ENCODE peak calls at places on chromosomes 6 and 20, in nine cellular contexts. H is activated CD4-positive, CD25-positive, alpha-beta regulatory T cell; T is GM04503; O is Peyer's patch; A is esophagus muscularis mucosa; D is stimulated activated CD4-positive, alpha-beta T cell treated with anti-CD3 and anti-CD28 coated beads, Interleukin-1b, Interleukin-23, amount 100 ng/mL, for 24 hours; I is activated naive CD8-positive, alpha-beta T cell treated with anti-CD3 and anti-CD28 coated beads, Interleukin-2, amount 50 U/mL, for 24 hours; V is germinal center; G is astrocyte of the spinal cord. Y is an unnamed sample.

GRCh38 chr6:26457407-26457795 is 354 bp upstream of the BTN2A1 start:
- DNase-seq in T (no peak), G (no peak), V (no peak), D (no peak), A (no peak), H (no peak), I (no peak), O (peak; percentile 61), Y (no peak)

GRCh38 chr20:40339661-40340449 is 349.2 kb downstream of the MAFB start:
- DNase-seq in D (no peak), T (no peak), A (peak; percentile 86), H (no peak), V (no peak), O (no peak), G (no peak), I (no peak), Y (no peak)

GRCh38 chr20:63969851-63970713 is at the start of gene ZNF512B:
- DNase-seq in D (peak; percentile 57), O (peak; percentile 62), A (no peak), I (peak; percentile 60), V (peak; percentile 59), H (no peak), G (peak; percentile 35), T (no peak), Y (peak; percentile 84)

GRCh38 chr6:117290173-117290834 is 24.9 kb downstream of the VGLL2 start:
- DNase-seq in A (no peak), O (no peak), G (no peak), D (no peak), T (no peak), I (no peak), H (no peak), V (no peak), Y (no peak)

GRCh38 chr6:7561153-7561964 is 19.9 kb downstream of the DSP start:
- DNase-seq in I (no peak), O (peak; percentile 87), G (no peak), H (no peak), D (no peak), T (no peak), V (no peak), A (no peak), Y (no peak)

GRCh38 chr6:157300006-157300405 is 23.3 kb downstream of the TMEM242 start:
- DNase-seq in I (no peak), V (no peak), D (no peak), T (no peak), H (no peak), G (no peak), O (no peak), A (no peak), Y (no peak)

GRCh38 chr20:10524034-10524476 is 89.0 kb downstream of the SLX4IP start:
- DNase-seq in G (peak; percentile 67), D (no peak), H (no peak), T (no peak), O (peak; percentile 53), V (no peak), I (no peak), A (peak; percentile 93), Y (no peak)

GRCh38 chr20:38460040-38460623 is 12.5 kb upstream of the RALGAPB start:
- DNase-seq in G (peak; percentile 88), A (no peak), D (no peak), V (no peak), I (no peak), H (no peak), O (no peak), T (no peak), Y (no peak)

GRCh38 chr6:116450769-116451740 is 10.1 kb upstream of the CALHM6 start:
- DNase-seq in H (no peak), I (no peak), G (no peak), T (no peak), O (no peak), A (no peak), D (no peak), V (peak; percentile 43), Y (no peak)

GRCh38 chr20:39381598-39381997 is 419.5 kb downstream of the DHX35 start:
- DNase-seq in D (no peak), T (no peak), I (no peak), A (no peak), O (no peak), V (no peak), G (no peak), H (no peak), Y (no peak)

GRCh38 chr6:129671442-129672344 is 38.3 kb downstream of the ARHGAP18 start:
- DNase-seq in I (peak; percentile 63), G (no peak), O (no peak), T (no peak), D (peak; percentile 43), H (peak; percentile 3), A (peak; percentile 86), V (peak; percentile 50), Y (no peak)

GRCh38 chr6:117613920-117614535 is 11.7 kb upstream of the GOPC start:
- DNase-seq in O (no peak), V (no peak), G (peak; percentile 31), T (no peak), H (no peak), I (no peak), D (no peak), A (no peak), Y (no peak)

GRCh38 chr20:62220666-62221568 is 839 bp upstream of the HRH3 start:
- DNase-seq in D (no peak), O (no peak), V (no peak), A (no peak), H (no peak), I (no peak), T (no peak), G (no peak), Y (no peak)

GRCh38 chr6:56962451-56962850 is 7.5 kb downstream of the BEND6 start:
- DNase-seq in T (no peak), H (no peak), O (no peak), V (no peak), I (no peak), G (peak; percentile 56), D (no peak), A (no peak), Y (no peak)

GRCh38 chr6:154537486-154537885 is 27.0 kb upstream of the CNKSR3 start:
- DNase-seq in V (no peak), O (no peak), I (no peak), A (no peak), G (no peak), H (no peak), D (no peak), T (no peak), Y (no peak)

GRCh38 chr20:10671850-10672578 is 1.8 kb downstream of the JAG1 start:
- DNase-seq in O (peak; percentile 77), I (peak; percentile 28), A (no peak), D (no peak), V (peak; percentile 12), T (no peak), G (peak; percentile 61), H (no peak), Y (no peak)

GRCh38 chr20:20207872-20208271 is 155.5 kb downstream of the CFAP61 start:
- DNase-seq in I (no peak), D (no peak), T (no peak), V (peak; percentile 31), A (no peak), H (no peak), O (no peak), G (no peak), Y (no peak)

GRCh38 chr20:56439784-56440291 is 27.8 kb downstream of the CASS4 start:
- DNase-seq in G (peak; percentile 97), T (peak; percentile 99), O (no peak), V (no peak), D (no peak), A (no peak), I (peak; percentile 47), H (no peak), Y (no peak)

GRCh38 chr6:76861403-76861802 is 601.9 kb downstream of the HTR1B start:
- DNase-seq in H (no peak), I (no peak), G (no peak), T (no peak), O (no peak), A (no peak), D (no peak), V (no peak), Y (no peak)

GRCh38 chr6:155026366-155027045 is 31.4 kb downstream of the TIAM2 start:
- DNase-seq in D (no peak), H (no peak), A (no peak), G (peak; percentile 90), T (peak; percentile 75), O (no peak), I (no peak), V (no peak), Y (no peak)

GRCh38 chr6:16276991-16277981 is 38.9 kb downstream of the GMPR start:
- DNase-seq in T (peak; percentile 53), H (no peak), O (peak; percentile 81), A (no peak), D (no peak), I (peak; percentile 37), G (peak; percentile 90), V (peak; percentile 32), Y (no peak)

Y was measured in DND-41.